ENCODE peak calls at places on chromosomes 7 and 10, in four cellular contexts. X is fibroblast of villous mesenchyme, S is choroid plexus epithelial cell, G is progenitor cell of endocrine pancreas. H is an unnamed sample.

GRCh38 chr7:71633571-71634008 is 501.6 kb downstream of the GALNT17 start:
- DNase-seq in X (peak), S (peak), G (no peak), H (no peak)

GRCh38 chr10:52740913-52741675 is 31.5 kb downstream of the MBL2 start:
- DNase-seq in X (peak), S (peak), G (peak), H (peak)

GRCh38 chr10:88108115-88108610 is 244.7 kb downstream of the PTEN start:
- DNase-seq in S (no peak), G (no peak), X (no peak), H (no peak)

GRCh38 chr10:108393111-108393510 is 1228.6 kb upstream of the SORCS1 start:
- DNase-seq in G (no peak), X (no peak), S (peak), H (no peak)

GRCh38 chr10:35588836-35589235 is 16.3 kb upstream of the GJD4 start:
- DNase-seq in X (peak), G (no peak), S (no peak), H (no peak)

GRCh38 chr7:95113590-95113989 is 206.2 kb downstream of the PPP1R9A start:
- DNase-seq in X (no peak), S (no peak), G (no peak), H (no peak)

GRCh38 chr7:150945171-150945852 is 32.8 kb downstream of the KCNH2 start:
- DNase-seq in X (no peak), G (no peak), S (no peak), H (peak)

GRCh38 chr7:129308047-129308446 is 83.2 kb downstream of the AHCYL2 start:
- DNase-seq in S (peak), X (peak), G (no peak), H (no peak)

GRCh38 chr10:1116696-1117254 is 60.6 kb downstream of the WDR37 start:
- DNase-seq in G (no peak), X (no peak), S (no peak), H (no peak)

GRCh38 chr7:102167254-102167653 is 119.4 kb upstream of the SH2B2 start:
- DNase-seq in S (no peak), X (no peak), G (no peak), H (no peak)

GRCh38 chr7:141701489-141702046 is 398 bp downstream of the DENND11 start:
- DNase-seq in G (peak), S (peak), X (peak), H (peak)

GRCh38 chr7:957418-958220 is 3.1 kb upstream of the ADAP1 start:
- DNase-seq in X (no peak), S (no peak), G (no peak), H (peak)

GRCh38 chr7:119167431-119167830 is 942.9 kb downstream of the ANKRD7 start:
- DNase-seq in S (no peak), G (no peak), X (no peak), H (no peak)

GRCh38 chr10:78555128-78555527 is 513.6 kb upstream of the ZMIZ1 start:
- DNase-seq in S (no peak), G (no peak), X (no peak), H (no peak)

GRCh38 chr10:55237462-55237861 is 436.4 kb upstream of the PCDH15 start:
- DNase-seq in S (no peak), X (no peak), G (no peak), H (no peak)

GRCh38 chr7:105178928-105179541 is 165.0 kb downstream of the KMT2E start:
- DNase-seq in G (no peak), X (no peak), S (peak), H (no peak)

GRCh38 chr7:73613954-73614735 is 10.2 kb downstream of the MLXIPL start:
- DNase-seq in S (no peak), G (no peak), X (no peak), H (no peak)

GRCh38 chr7:89332026-89332425 is 536.5 kb upstream of the TEX47 start:
- DNase-seq in X (no peak), S (peak), G (no peak), H (no peak)

GRCh38 chr7:6556196-6556595 is 4.9 kb upstream of the GRID2IP start:
- DNase-seq in X (no peak), G (no peak), S (no peak), H (no peak)

GRCh38 chr7:121798896-121799295 is 74.1 kb upstream of the PTPRZ1 start:
- DNase-seq in G (no peak), S (peak), X (no peak), H (no peak)

GRCh38 chr10:102135956-102136526 is 3.2 kb downstream of the PPRC1 start:
- DNase-seq in X (no peak), G (no peak), S (no peak), H (no peak)

GRCh38 chr7:2640858-2641257 is 9.1 kb downstream of the TTYH3 start:
- DNase-seq in X (no peak), G (no peak), S (no peak), H (no peak)

GRCh38 chr7:99374121-99375064 is at the start of gene ARPC1B:
- DNase-seq in X (peak), G (peak), S (peak), H (peak)

GRCh38 chr7:151992375-151992774 is 33.1 kb upstream of the GALNT11 start:
- DNase-seq in X (peak), G (no peak), S (peak), H (peak)

GRCh38 chr10:70634011-70634410 is 31.5 kb upstream of the PRF1 start:
- DNase-seq in X (no peak), G (no peak), S (no peak), H (peak)

GRCh38 chr10:7186387-7187032 is 224.3 kb downstream of the SFMBT2 start:
- DNase-seq in G (no peak), X (peak), S (no peak), H (no peak)

GRCh38 chr7:3230908-3231307 is 70.1 kb upstream of the SDK1 start:
- DNase-seq in S (no peak), X (no peak), G (no peak), H (no peak)

GRCh38 chr10:1492641-1493040 is 244.7 kb downstream of the ADARB2 start:
- DNase-seq in S (no peak), X (no peak), G (no peak), H (no peak)

GRCh38 chr7:31056775-31057346 is 4.8 kb downstream of the ADCYAP1R1 start:
- DNase-seq in X (no peak), S (no peak), G (no peak), H (no peak)

GRCh38 chr10:93198401-93199175 is 124.9 kb downstream of the CYP26A1 start:
- DNase-seq in X (peak), S (peak), G (no peak), H (no peak)

GRCh38 chr10:5862360-5862929 is 27.2 kb downstream of the ANKRD16 start:
- DNase-seq in S (peak), G (no peak), X (no peak), H (no peak)

GRCh38 chr10:63114031-63114814 is 18.9 kb upstream of the NRBF2 start:
- DNase-seq in S (peak), X (peak), G (no peak), H (no peak)

GRCh38 chr7:131223151-131223550 is 104.5 kb upstream of the MKLN1 start:
- DNase-seq in G (no peak), S (no peak), X (no peak), H (no peak)

GRCh38 chr10:60714242-60714641 is 64.0 kb upstream of the CDK1 start:
- DNase-seq in X (peak), S (peak), G (no peak), H (no peak)

GRCh38 chr7:121330053-121330833 is 1.4 kb downstream of the WNT16 start:
- DNase-seq in X (no peak), S (peak), G (no peak), H (peak)

GRCh38 chr7:90178592-90179279 is 24.5 kb downstream of the STEAP1 start:
- DNase-seq in G (no peak), S (peak), X (peak), H (no peak)

GRCh38 chr7:5492249-5493020 is 68.8 kb upstream of the TNRC18 start:
- DNase-seq in X (no peak), G (no peak), S (no peak), H (peak)

GRCh38 chr7:121302214-121302745 is 26.5 kb upstream of the WNT16 start:
- DNase-seq in G (no peak), X (no peak), S (peak), H (no peak)

GRCh38 chr10:120746016-120746755 is 105.0 kb upstream of the WDR11 start:
- DNase-seq in S (no peak), X (no peak), G (no peak), H (peak)

GRCh38 chr10:132547421-132547861 is 9.9 kb downstream of the INPP5A start:
- DNase-seq in X (no peak), G (no peak), S (no peak), H (no peak)

GRCh38 chr10:80461208-80462183 is 7.4 kb downstream of the TSPAN14 start:
- DNase-seq in S (peak), G (no peak), X (peak), H (no peak)
- TF ChIP-seq CTCF in S (no peak), G (no peak), X (no peak), H (no peak)

GRCh38 chr10:131496351-131497052 is 185.0 kb upstream of the TCERG1L start:
- DNase-seq in S (no peak), X (no peak), G (no peak), H (no peak)
- TF ChIP-seq CTCF in S (no peak), X (no peak), G (peak), H (no peak)

GRCh38 chr10:117318909-117319308 is 56.3 kb downstream of the PDZD8 start:
- DNase-seq in S (peak), G (no peak), X (no peak), H (no peak)
- TF ChIP-seq CTCF in S (peak), G (peak), X (peak), H (peak)

GRCh38 chr7:136359333-136359903 is 382.3 kb upstream of the MTPN start:
- DNase-seq in G (no peak), X (no peak), S (no peak), H (no peak)
- TF ChIP-seq CTCF in G (no peak), X (no peak), S (no peak), H (no peak)

GRCh38 chr10:71831646-71832552 is 19.2 kb downstream of the PSAP start:
- DNase-seq in S (peak), X (no peak), G (no peak), H (no peak)
- TF ChIP-seq CTCF in S (no peak), X (no peak), G (no peak), H (no peak)

GRCh38 chr7:41122256-41122987 is 580.5 kb downstream of the INHBA start:
- DNase-seq in X (peak), G (no peak), S (no peak), H (no peak)
- TF ChIP-seq CTCF in X (no peak), G (no peak), S (no peak), H (no peak)

GRCh38 chr7:116815041-116815440 is 47.3 kb upstream of the CAPZA2 start:
- DNase-seq in S (no peak), G (no peak), X (no peak), H (no peak)

GRCh38 chr7:116824449-116824848 is 37.9 kb upstream of the CAPZA2 start:
- DNase-seq in S (no peak), G (no peak), X (no peak), H (no peak)

DNA sequence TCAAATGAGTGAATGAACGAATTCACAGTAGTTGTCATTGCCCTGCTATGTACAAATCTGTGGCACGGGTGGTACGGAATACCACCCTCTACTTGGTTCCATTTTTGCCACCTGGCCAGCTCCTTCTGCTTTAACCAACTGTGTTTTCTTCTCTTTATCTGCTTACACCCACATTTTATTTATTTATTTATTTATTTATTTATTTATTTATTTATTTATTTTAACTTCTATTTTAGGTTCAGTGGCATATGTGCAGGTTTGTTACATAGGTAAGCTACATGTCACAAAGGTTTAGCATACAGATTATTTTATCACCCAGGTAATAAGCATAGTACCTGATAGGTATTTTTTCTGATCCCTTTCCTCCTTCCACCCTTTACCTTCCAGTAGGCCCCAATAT is 42.2 kb upstream of the CAPZA2 start:
- DNase-seq in S (no peak), X (no peak), G (no peak), H (no peak)
- TF ChIP-seq CTCF in S (no peak), X (no peak), G (no peak), H (no peak)

GRCh38 chr10:68331455-68332258 is at the start of gene HNRNPH3:
- DNase-seq in X (peak), G (peak), S (peak), H (peak)
- TF ChIP-seq CTCF in X (no peak), G (peak), S (no peak), H (no peak)

GRCh38 chr10:103592186-103593021 is 98.9 kb downstream of the NEURL1 start:
- DNase-seq in G (peak), X (peak), S (peak), H (peak)

GRCh38 chr10:103594326-103594725 is 100.8 kb downstream of the NEURL1 start:
- DNase-seq in S (no peak), G (no peak), X (no peak), H (no peak)

GRCh38 chr10:103595933-103596726 is 102.6 kb downstream of the NEURL1 start:
- DNase-seq in S (no peak), G (no peak), X (no peak), H (no peak)

GRCh38 chr10:103590744-103591291 is 97.3 kb downstream of the NEURL1 start:
- DNase-seq in G (no peak), X (no peak), S (no peak), H (no peak)

GRCh38 chr10:103593022-103593570 is 99.6 kb downstream of the NEURL1 start:
- DNase-seq in G (no peak), X (no peak), S (no peak), H (no peak)
- TF ChIP-seq CTCF in G (no peak), X (no peak), S (no peak), H (no peak)

GRCh38 chr7:84824057-84824651 is 362.7 kb downstream of the SEMA3D start:
- DNase-seq in S (no peak), G (no peak), X (no peak), H (no peak)

GRCh38 chr7:84822941-84823510 is 363.8 kb downstream of the SEMA3D start:
- DNase-seq in S (no peak), G (no peak), X (no peak), H (no peak)

GRCh38 chr7:84823530-84823929 is 363.3 kb downstream of the SEMA3D start:
- DNase-seq in G (no peak), S (no peak), X (no peak), H (no peak)

GRCh38 chr7:84817016-84817415 is 369.8 kb downstream of the SEMA3D start:
- DNase-seq in X (no peak), S (no peak), G (no peak), H (no peak)

GRCh38 chr7:84821671-84822534 is 365.0 kb downstream of the SEMA3D start:
- DNase-seq in G (no peak), S (no peak), X (no peak), H (no peak)
- TF ChIP-seq CTCF in G (no peak), S (no peak), X (no peak), H (no peak)